ENCODE peak calls at places on chromosomes 12 and 14, in six cellular contexts. K is K562, R is PC-3, B is mesenchymal stem cell, Q is neural progenitor cell, T is neuronal stem cell. E is an unnamed sample.

GRCh38 chr14:35385042-35385839 is 19.3 kb downstream of the NFKBIA start:
- DNase-seq in K (peak; percentile 59), R (no peak), B (peak; percentile 98), Q (peak; percentile 25), T (no peak), E (no peak)

GRCh38 chr12:88723219-88723618 is 142.9 kb upstream of the KITLG start:
- DNase-seq in K (no peak), R (peak; percentile 16), B (no peak), Q (no peak), T (no peak), E (no peak)

GRCh38 chr12:124508323-124509096 is 58.9 kb downstream of the NCOR2 start:
- DNase-seq in K (no peak), R (no peak), B (peak; percentile 56), Q (no peak), T (no peak), E (no peak)

GRCh38 chr12:113766880-113767878 is 198.9 kb downstream of the RBM19 start:
- DNase-seq in K (no peak), R (peak; percentile 91), B (peak; percentile 80), Q (peak; percentile 72), T (peak; percentile 58), E (peak; percentile 48)

GRCh38 chr12:4026476-4026875 is 153.3 kb upstream of the PARP11 start:
- DNase-seq in K (no peak), R (no peak), B (no peak), Q (no peak), T (no peak), E (no peak)

GRCh38 chr12:24911284-24911791 is 37.6 kb downstream of the BCAT1 start:
- DNase-seq in K (no peak), R (no peak), B (peak; percentile 90), Q (no peak), T (no peak), E (no peak)

GRCh38 chr12:100716949-100717732 is 77.4 kb upstream of the ANO4 start:
- DNase-seq in K (no peak), R (no peak), B (peak; percentile 52), Q (peak; percentile 81), T (peak; percentile 43), E (no peak)

GRCh38 chr12:120725659-120726509 is at the start of gene ACADS:
- DNase-seq in K (peak; percentile 99), R (peak; percentile 80), B (peak; percentile 84), Q (peak; percentile 97), T (peak; percentile 87), E (peak; percentile 21)

GRCh38 chr12:110998165-110998564 is 77.8 kb upstream of the MYL2 start:
- DNase-seq in K (no peak), R (no peak), B (no peak), Q (no peak), T (no peak), E (no peak)

GRCh38 chr14:57052705-57053302 is 215.9 kb downstream of the EXOC5 start:
- DNase-seq in K (no peak), R (no peak), B (no peak), Q (no peak), T (no peak), E (no peak)

GRCh38 chr12:78672033-78672432 is 192.5 kb upstream of the SYT1 start:
- DNase-seq in K (no peak), R (no peak), B (no peak), Q (no peak), T (no peak), E (no peak)

DNA sequence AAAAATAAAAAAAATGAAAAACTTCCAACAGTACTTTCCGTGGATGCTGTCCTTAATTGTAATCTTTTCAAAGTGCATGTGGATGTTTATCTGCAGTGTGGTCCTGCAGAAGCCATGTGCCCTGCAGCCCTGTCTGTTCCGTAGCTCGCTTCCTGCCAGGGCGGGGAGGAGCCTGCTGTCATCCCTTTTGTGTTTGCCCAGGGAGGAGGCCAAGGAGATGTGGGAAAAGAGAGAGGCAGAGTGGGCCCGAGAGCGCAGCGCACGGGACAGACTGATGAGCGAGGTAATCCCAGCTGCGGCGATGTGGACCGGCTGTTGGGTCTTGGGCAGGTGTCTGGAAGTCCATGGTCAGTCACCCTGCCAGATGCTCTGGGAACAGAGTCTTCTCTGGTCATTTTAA is 12.7 kb downstream of the TCHP start:
- DNase-seq in K (no peak), R (no peak), B (no peak), Q (no peak), T (no peak), E (no peak)
- H3K36me3 ChIP-seq in K (peaks cover 78% of the 10 kb centered on the region), R (peaks cover 76% of the 10 kb centered on the region), B (peaks cover 98% of the 10 kb centered on the region), Q (no peaks in the 10 kb centered on the region), T (peaks cover 97% of the 10 kb centered on the region), E (peaks cover 29% of the 10 kb centered on the region)

GRCh38 chr12:116135209-116135930 is 142.1 kb downstream of the MED13L start:
- DNase-seq in K (no peak), R (peak; percentile 93), B (peak; percentile 89), Q (no peak), T (no peak), E (peak; percentile 38)

GRCh38 chr12:116138781-116139180 is 138.7 kb downstream of the MED13L start:
- DNase-seq in K (no peak), R (no peak), B (no peak), Q (no peak), T (no peak), E (no peak)

GRCh38 chr12:116138380-116138779 is 139.1 kb downstream of the MED13L start:
- DNase-seq in K (no peak), R (no peak), B (peak; percentile 83), Q (peak; percentile 58), T (no peak), E (no peak)

GRCh38 chr12:116137318-116137717 is 140.2 kb downstream of the MED13L start:
- DNase-seq in K (no peak), R (no peak), B (no peak), Q (no peak), T (no peak), E (no peak)

GRCh38 chr12:116136340-116136739 is 141.2 kb downstream of the MED13L start:
- DNase-seq in K (no peak), R (peak; percentile 60), B (peak; percentile 86), Q (no peak), T (no peak), E (no peak)
- H2AFZ ChIP-seq in K (no peak overlapping the region), R (no peak overlapping the region), B (no peak overlapping the region), Q (no peak overlapping the region), T (no peak overlapping the region), E (no peak overlapping the region)

GRCh38 chr12:57781801-57782200 is 786 bp upstream of the TSFM start:
- DNase-seq in K (no peak), R (no peak), B (no peak), Q (no peak), T (no peak), E (no peak)
- H3K9ac ChIP-seq in K (peak overlapping the region; percentile 89), R (no peak overlapping the region), B (no peak overlapping the region), Q (no peak overlapping the region), T (no peak overlapping the region), E (no peak overlapping the region)

GRCh38 chr12:132657004-132657727 is 30.0 kb downstream of the POLE start:
- DNase-seq in K (no peak), R (no peak), B (no peak), Q (no peak), T (no peak), E (no peak)
- H3K36me3 ChIP-seq in K (peaks cover 99% of the 10 kb centered on the region), R (peaks cover 61% of the 10 kb centered on the region), B (peaks cover 84% of the 10 kb centered on the region), Q (peaks cover 11% of the 10 kb centered on the region), T (peaks cover 99% of the 10 kb centered on the region), E (peaks cover 33% of the 10 kb centered on the region)

GRCh38 chr14:75685910-75686309 is 24.9 kb downstream of the TTLL5 start:
- DNase-seq in K (no peak), R (no peak), B (no peak), Q (no peak), T (no peak), E (no peak)

GRCh38 chr14:75690010-75690409 is 29.0 kb downstream of the TTLL5 start:
- DNase-seq in K (no peak), R (no peak), B (no peak), Q (no peak), T (no peak), E (no peak)

DNA sequence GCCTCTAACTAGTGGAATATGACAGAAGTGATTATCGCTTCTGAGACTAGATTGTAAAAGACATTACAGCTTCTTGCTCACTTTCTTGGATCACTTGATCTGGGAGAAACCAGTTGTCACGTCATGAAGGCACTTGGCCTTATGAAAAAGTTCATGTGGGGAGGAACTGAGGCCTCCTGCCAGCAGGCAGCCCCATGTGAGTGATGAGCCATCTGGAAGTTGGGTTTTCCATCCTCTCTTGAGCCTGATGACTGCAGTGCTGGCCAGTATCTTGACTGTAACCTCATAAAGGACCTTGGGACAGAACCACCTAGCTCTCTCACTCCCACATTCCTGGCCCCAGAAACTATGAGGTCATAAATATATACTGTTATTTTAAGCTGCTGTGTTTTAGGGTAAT is 28.0 kb downstream of the TTLL5 start:
- DNase-seq in K (no peak), R (no peak), B (peak; percentile 15), Q (no peak), T (no peak), E (no peak)
- H2AFZ ChIP-seq in K (no peak overlapping the region), R (no peak overlapping the region), B (no peak overlapping the region), Q (no peak overlapping the region), T (no peak overlapping the region), E (no peak overlapping the region)

GRCh38 chr14:96793547-96793946 is 3.6 kb upstream of the VRK1 start:
- DNase-seq in K (no peak), R (peak; percentile 42), B (no peak), Q (no peak), T (no peak), E (no peak)

GRCh38 chr14:96792581-96792980 is 4.6 kb upstream of the VRK1 start:
- DNase-seq in K (no peak), R (no peak), B (no peak), Q (no peak), T (no peak), E (no peak)

GRCh38 chr14:96792003-96792402 is 5.2 kb upstream of the VRK1 start:
- DNase-seq in K (no peak), R (peak; percentile 74), B (no peak), Q (no peak), T (no peak), E (no peak)

GRCh38 chr14:96790715-96791114 is 6.5 kb upstream of the VRK1 start:
- DNase-seq in K (no peak), R (no peak), B (no peak), Q (no peak), T (no peak), E (no peak)

DNA sequence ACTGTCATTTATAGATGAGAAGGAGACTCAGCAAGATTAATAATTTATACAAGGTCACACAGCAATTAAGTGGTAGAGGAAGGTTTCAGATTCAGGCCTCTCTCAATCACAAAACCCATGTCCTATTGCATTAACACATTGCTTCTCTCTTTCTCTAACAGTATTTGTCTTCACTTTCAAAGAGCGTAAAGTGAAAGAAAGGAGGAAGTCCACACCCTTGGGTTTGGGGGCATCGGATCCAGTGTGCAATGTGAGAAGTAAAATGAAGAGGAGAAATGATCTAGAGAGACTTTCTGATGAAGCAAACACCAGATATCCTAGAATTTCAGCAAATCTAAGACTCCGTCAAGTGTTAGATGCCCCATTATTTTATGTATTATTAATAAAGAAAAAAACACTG is 7.0 kb upstream of the VRK1 start:
- DNase-seq in K (no peak), R (no peak), B (no peak), Q (no peak), T (no peak), E (no peak)
- H3K9ac ChIP-seq in K (no peak overlapping the region), R (no peak overlapping the region), B (no peak overlapping the region), Q (no peak overlapping the region), T (no peak overlapping the region), E (no peak overlapping the region)